ENCODE peak calls at places on chromosomes 2 and 18, in seven cellular contexts. F is K562, G is WTC11, D is GM12878, E is HCT116, C is HepG2, W is H1. T is an unnamed sample.
A peak's percentile ranks its signal among the peaks of the same experiment; 100 is the strongest.

GRCh38 chr2:199629301-199629700 is 171.6 kb upstream of the SATB2 start:
- DNase-seq in F (no peak), G (no peak), D (no peak), E (no peak), C (no peak), W (no peak), T (no peak)

GRCh38 chr2:134932864-134933526 is 14.4 kb downstream of the CCNT2 start:
- DNase-seq in F (no peak), G (no peak), D (no peak), E (no peak), C (no peak), W (no peak), T (no peak)

GRCh38 chr2:127770973-127771735 is 39.8 kb downstream of the WDR33 start:
- DNase-seq in F (no peak), G (no peak), D (no peak), E (no peak), C (peak; percentile 30), W (no peak), T (no peak)

GRCh38 chr2:27795868-27796277 is 24.4 kb downstream of the MRPL33 start:
- DNase-seq in F (no peak), G (no peak), D (no peak), E (no peak), C (no peak), W (peak; percentile 7), T (no peak)

GRCh38 chr18:7904529-7904928 is 337.4 kb downstream of the PTPRM start:
- DNase-seq in F (no peak), G (no peak), D (no peak), E (no peak), C (no peak), W (no peak), T (no peak)

GRCh38 chr2:202790676-202791075 is 80.9 kb downstream of the ICA1L start:
- DNase-seq in F (no peak), G (no peak), D (no peak), E (no peak), C (no peak), W (no peak), T (no peak)

GRCh38 chr18:26453370-26454030 is 94.9 kb downstream of the KCTD1 start:
- DNase-seq in F (no peak), G (no peak), D (no peak), E (no peak), C (no peak), W (no peak), T (no peak)

GRCh38 chr2:152126664-152127063 is 27.8 kb upstream of the CACNB4 start:
- DNase-seq in F (no peak), G (no peak), D (no peak), E (no peak), C (no peak), W (no peak), T (no peak)

GRCh38 chr2:161136696-161137324 is 23.4 kb upstream of the TANK start:
- DNase-seq in F (no peak), G (no peak), D (peak; percentile 87), E (peak; percentile 44), C (no peak), W (no peak), T (no peak)

GRCh38 chr2:224517963-224518362 is 67.2 kb downstream of the CUL3 start:
- DNase-seq in F (no peak), G (no peak), D (no peak), E (no peak), C (no peak), W (no peak), T (no peak)

GRCh38 chr2:43399515-43400245 is 173.3 kb upstream of the ZFP36L2 start:
- DNase-seq in F (no peak), G (no peak), D (no peak), E (no peak), C (no peak), W (no peak), T (no peak)

GRCh38 chr2:235999011-235999410 is 169.2 kb downstream of the GBX2 start:
- DNase-seq in F (no peak), G (no peak), D (no peak), E (no peak), C (no peak), W (no peak), T (no peak)

GRCh38 chr18:72834731-72835130 is 33.1 kb downstream of the NETO1 start:
- DNase-seq in F (no peak), G (no peak), D (no peak), E (no peak), C (no peak), W (no peak), T (no peak)

GRCh38 chr2:70084973-70085710 is 2.1 kb upstream of the PCBP1 start:
- DNase-seq in F (peak; percentile 66), G (peak; percentile 85), D (peak; percentile 76), E (peak; percentile 65), C (no peak), W (peak; percentile 74), T (no peak)

GRCh38 chr2:128607981-128608506 is 289.4 kb upstream of the HS6ST1 start:
- DNase-seq in F (no peak), G (no peak), D (no peak), E (no peak), C (no peak), W (no peak), T (no peak)

GRCh38 chr2:42904576-42904876 is 112.1 kb upstream of the HAAO start:
- DNase-seq in F (no peak), G (no peak), D (no peak), E (no peak), C (no peak), W (no peak), T (no peak)

GRCh38 chr18:22601481-22601880 is 183.8 kb upstream of the CTAGE1 start:
- DNase-seq in F (no peak), G (no peak), D (no peak), E (no peak), C (no peak), W (no peak), T (no peak)

GRCh38 chr2:30149513-30149912 is 2.7 kb downstream of the YPEL5 start:
- DNase-seq in F (peak; percentile 50), G (peak; percentile 19), D (no peak), E (no peak), C (peak; percentile 59), W (peak; percentile 53), T (peak; percentile 26)

GRCh38 chr2:120709608-120710041 is 26.0 kb upstream of the GLI2 start:
- DNase-seq in F (no peak), G (peak; percentile 41), D (no peak), E (no peak), C (no peak), W (no peak), T (no peak)

GRCh38 chr18:55694291-55694690 is 106.3 kb upstream of the TCF4 start:
- DNase-seq in F (no peak), G (no peak), D (no peak), E (no peak), C (no peak), W (no peak), T (no peak)

GRCh38 chr2:40450066-40450841 is 1.6 kb downstream of the SLC8A1 start:
- DNase-seq in F (no peak), G (no peak), D (no peak), E (no peak), C (no peak), W (no peak), T (no peak)

GRCh38 chr2:44934962-44935853 is 6.3 kb upstream of the SIX3 start:
- DNase-seq in F (no peak), G (peak; percentile 62), D (no peak), E (no peak), C (peak; percentile 23), W (peak; percentile 80), T (no peak)

GRCh38 chr18:5975111-5975622 is 79.8 kb upstream of the TMEM200C start:
- DNase-seq in F (no peak), G (no peak), D (peak; percentile 87), E (no peak), C (no peak), W (no peak), T (no peak)

GRCh38 chr2:160510617-160511016 is 17.0 kb upstream of the RBMS1 start:
- DNase-seq in F (no peak), G (no peak), D (no peak), E (no peak), C (no peak), W (no peak), T (peak; percentile 13)

GRCh38 chr2:67667054-67667908 is 270.1 kb downstream of the ETAA1 start:
- DNase-seq in F (no peak), G (no peak), D (no peak), E (no peak), C (no peak), W (no peak), T (no peak)

GRCh38 chr2:105301646-105302045 is 27.9 kb downstream of the TGFBRAP1 start:
- DNase-seq in F (no peak), G (no peak), D (no peak), E (no peak), C (no peak), W (no peak), T (no peak)

GRCh38 chr2:215750763-215751162 is 262.6 kb downstream of the MREG start:
- DNase-seq in F (no peak), G (no peak), D (no peak), E (no peak), C (no peak), W (no peak), T (no peak)

GRCh38 chr2:144963031-144963430 is 443.1 kb upstream of the ZEB2 start:
- DNase-seq in F (no peak), G (no peak), D (no peak), E (no peak), C (no peak), W (no peak), T (no peak)

GRCh38 chr2:147045113-147045512 is 799.7 kb upstream of the ACVR2A start:
- DNase-seq in F (no peak), G (peak; percentile 76), D (peak; percentile 15), E (peak; percentile 26), C (peak; percentile 45), W (peak; percentile 87), T (peak; percentile 40)

GRCh38 chr18:79486356-79487197 is 90.8 kb downstream of the NFATC1 start:
- DNase-seq in F (no peak), G (no peak), D (no peak), E (no peak), C (no peak), W (no peak), T (no peak)
- TF ChIP-seq SP1 in F (no peak), G (no peak), D (no peak), E (no peak), C (no peak), W (no peak), T (no peak)

DNA sequence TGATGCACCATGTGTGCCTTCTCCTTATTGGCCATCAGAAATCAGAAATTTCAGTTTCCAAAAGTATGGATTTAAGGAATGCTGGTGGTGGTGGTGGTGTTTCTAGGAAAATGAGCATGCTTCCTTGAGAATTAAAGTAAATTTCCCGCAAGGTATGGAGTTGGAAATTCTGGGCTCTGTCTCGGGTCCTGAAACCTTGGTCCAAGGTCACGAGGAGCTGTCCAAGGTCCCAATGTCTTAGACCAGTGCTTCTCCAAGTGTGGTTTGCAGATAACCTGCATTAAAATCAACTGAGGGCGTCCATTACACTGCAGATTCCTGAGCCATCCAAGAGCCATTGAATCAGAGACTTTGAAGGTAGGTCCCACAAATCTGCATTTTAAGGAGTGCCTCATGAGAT is 210.9 kb upstream of the PKDCC start:
- DNase-seq in F (peak; percentile 32), G (peak; percentile 70), D (no peak), E (peak; percentile 7), C (no peak), W (peak; percentile 70), T (peak; percentile 32)
- TF ChIP-seq SP1 in F (peak; percentile 46), G (peak; percentile 67), D (no peak), E (no peak), C (no peak), W (no peak), T (no peak)

GRCh38 chr18:48007381-48007780 is 76.9 kb upstream of the SMAD2 start:
- DNase-seq in F (no peak), G (no peak), D (no peak), E (no peak), C (no peak), W (no peak), T (no peak)
- TF ChIP-seq SP1 in F (no peak), G (no peak), D (no peak), E (no peak), C (no peak), W (no peak), T (no peak)

GRCh38 chr2:62152000-62152399 is 43.9 kb upstream of the B3GNT2 start:
- DNase-seq in F (no peak), G (no peak), D (no peak), E (peak; percentile 44), C (no peak), W (no peak), T (no peak)
- TF ChIP-seq SP1 in F (no peak), G (no peak), D (no peak), E (no peak), C (no peak), W (no peak), T (no peak)